ENCODE peak calls at places on chromosomes 1 and 21, in ten cellular contexts. G is H1, S is GM12878, Y is spleen, F is SK-N-SH, H is sigmoid colon, J is Panc1, R is GM23338, E is HCT116, A is esophagus muscularis mucosa. C is an unnamed sample.

GRCh38 chr1:248841702-248842395 is 3.8 kb downstream of the ZNF672 start:
- DNase-seq in G (no peak), H (no peak), R (peak), F (no peak), Y (peak), A (no peak), J (no peak), S (no peak), E (no peak), C (no peak)

GRCh38 chr1:38589036-38589435 is 270.5 kb downstream of the RRAGC start:
- DNase-seq in E (no peak), Y (no peak), S (no peak), A (no peak), H (peak), F (no peak), G (no peak), R (no peak), J (no peak), C (no peak)

GRCh38 chr1:77282187-77282865 is 507 bp downstream of the AK5 start:
- DNase-seq in F (no peak), R (peak), G (no peak), A (no peak), Y (peak), H (no peak), J (no peak), E (no peak), S (no peak), C (no peak)

GRCh38 chr1:94144836-94145235 is 23.9 kb upstream of the ABCA4 start:
- DNase-seq in F (no peak), Y (no peak), H (no peak), A (no peak), J (no peak), G (no peak), E (no peak), R (no peak), S (no peak), C (no peak)

GRCh38 chr1:205505076-205505729 is 734 bp downstream of the CDK18 start:
- DNase-seq in Y (no peak), R (peak), J (no peak), F (no peak), H (no peak), E (no peak), S (no peak), A (no peak), G (no peak), C (no peak)

GRCh38 chr1:166947398-166948043 is 27.8 kb downstream of the ILDR2 start:
- DNase-seq in F (peak), G (no peak), J (no peak), A (no peak), S (no peak), E (no peak), Y (peak), H (peak), R (peak), C (no peak)

GRCh38 chr1:116372186-116372585 is 858 bp upstream of the ATP1A1 start:
- DNase-seq in A (no peak), G (no peak), H (no peak), F (no peak), Y (no peak), S (no peak), E (no peak), R (peak), J (no peak), C (no peak)

GRCh38 chr1:160722726-160723125 is 11.1 kb upstream of the CD48 start:
- DNase-seq in A (no peak), H (no peak), S (no peak), G (no peak), E (no peak), Y (no peak), J (no peak), F (no peak), R (no peak), C (no peak)

GRCh38 chr1:212610575-212610967 is 2.0 kb downstream of the ATF3 start:
- DNase-seq in R (no peak), J (no peak), A (no peak), H (no peak), Y (no peak), F (no peak), E (no peak), S (no peak), G (no peak), C (no peak)

GRCh38 chr1:202283379-202283844 is 58.3 kb downstream of the UBE2T start:
- DNase-seq in A (no peak), J (no peak), F (peak), G (no peak), E (peak), S (no peak), H (no peak), Y (peak), R (no peak), C (no peak)

GRCh38 chr1:74650561-74650960 is 23.0 kb downstream of the ERICH3 start:
- DNase-seq in J (no peak), H (no peak), Y (no peak), R (no peak), F (no peak), E (no peak), A (no peak), S (no peak), G (no peak), C (no peak)

GRCh38 chr1:113924473-113924872 is 4.7 kb upstream of the HIPK1 start:
- DNase-seq in S (no peak), F (no peak), R (no peak), G (no peak), A (no peak), J (no peak), H (no peak), Y (no peak), E (no peak), C (no peak)

GRCh38 chr21:38797470-38797869 is 8.3 kb upstream of the ETS2 start:
- DNase-seq in A (no peak), E (peak), R (no peak), Y (no peak), H (no peak), S (no peak), G (no peak), F (peak), J (no peak), C (no peak)

GRCh38 chr1:25754421-25755195 is 45.4 kb upstream of the SELENON start:
- DNase-seq in G (no peak), S (no peak), J (no peak), F (no peak), E (no peak), Y (no peak), H (no peak), A (no peak), R (peak), C (no peak)

GRCh38 chr1:98049370-98050115 is 128.7 kb upstream of the DPYD start:
- DNase-seq in R (peak), E (no peak), G (no peak), A (no peak), F (peak), Y (no peak), H (no peak), J (no peak), S (no peak), C (no peak)

GRCh38 chr1:230072296-230072695 is 5.3 kb downstream of the GALNT2 start:
- DNase-seq in J (no peak), G (no peak), R (no peak), S (no peak), F (no peak), H (peak), Y (no peak), A (no peak), E (no peak), C (no peak)

GRCh38 chr1:11285883-11286734 is 13.1 kb downstream of the UBIAD1 start:
- DNase-seq in H (no peak), F (peak), S (no peak), Y (no peak), J (no peak), A (no peak), G (no peak), E (no peak), R (no peak), C (no peak)

GRCh38 chr1:178797590-178797989 is 72.5 kb downstream of the RALGPS2 start:
- DNase-seq in Y (no peak), H (no peak), F (no peak), G (no peak), E (no peak), R (no peak), S (no peak), A (no peak), J (no peak), C (no peak)

GRCh38 chr1:20278692-20279130 is 12.0 kb upstream of the VWA5B1 start:
- DNase-seq in J (no peak), A (no peak), Y (no peak), G (no peak), E (no peak), S (no peak), H (no peak), F (no peak), R (peak), C (no peak)

GRCh38 chr21:26445440-26445839 is 127.6 kb downstream of the CYYR1 start:
- DNase-seq in F (no peak), R (no peak), A (no peak), E (no peak), H (no peak), J (no peak), Y (no peak), S (no peak), G (no peak), C (no peak)

GRCh38 chr1:116693759-116694482 is 26.4 kb upstream of the IGSF3 start:
- DNase-seq in J (no peak), S (no peak), G (no peak), Y (no peak), H (no peak), E (no peak), R (no peak), A (no peak), F (no peak), C (no peak)

GRCh38 chr1:1703796-1704195 is 11.2 kb upstream of the SLC35E2B start:
- DNase-seq in R (no peak), Y (no peak), G (no peak), J (no peak), A (no peak), F (peak), S (no peak), E (no peak), H (peak), C (no peak)

GRCh38 chr1:230423261-230423660 is 2.9 kb downstream of the PGBD5 start:
- DNase-seq in G (no peak), F (peak), S (no peak), Y (no peak), J (no peak), R (peak), E (no peak), A (peak), H (no peak), C (peak)

GRCh38 chr1:54245501-54245900 is 45.5 kb downstream of the MRPL37 start:
- DNase-seq in G (no peak), R (no peak), S (no peak), Y (no peak), E (no peak), H (no peak), A (no peak), J (no peak), F (peak), C (no peak)

GRCh38 chr1:21906173-21907078 is 30.7 kb downstream of the HSPG2 start:
- DNase-seq in S (no peak), G (no peak), R (no peak), J (no peak), H (peak), E (no peak), F (no peak), A (peak), Y (peak), C (peak)
- H3K4me3 ChIP-seq in S (no peak), G (no peak), R (no peak), J (no peak), H (no peak), E (no peak), F (no peak), A (no peak), Y (no peak), C (no peak)

GRCh38 chr21:27703806-27704205 is 736.9 kb upstream of the ADAMTS5 start:
- DNase-seq in R (no peak), E (no peak), A (no peak), H (no peak), S (no peak), Y (no peak), G (no peak), F (no peak), J (no peak), C (no peak)

GRCh38 chr21:27700974-27701614 is 734.2 kb upstream of the ADAMTS5 start:
- DNase-seq in Y (peak), G (peak), H (peak), E (no peak), F (peak), R (peak), S (no peak), J (peak), A (no peak), C (no peak)

DNA sequence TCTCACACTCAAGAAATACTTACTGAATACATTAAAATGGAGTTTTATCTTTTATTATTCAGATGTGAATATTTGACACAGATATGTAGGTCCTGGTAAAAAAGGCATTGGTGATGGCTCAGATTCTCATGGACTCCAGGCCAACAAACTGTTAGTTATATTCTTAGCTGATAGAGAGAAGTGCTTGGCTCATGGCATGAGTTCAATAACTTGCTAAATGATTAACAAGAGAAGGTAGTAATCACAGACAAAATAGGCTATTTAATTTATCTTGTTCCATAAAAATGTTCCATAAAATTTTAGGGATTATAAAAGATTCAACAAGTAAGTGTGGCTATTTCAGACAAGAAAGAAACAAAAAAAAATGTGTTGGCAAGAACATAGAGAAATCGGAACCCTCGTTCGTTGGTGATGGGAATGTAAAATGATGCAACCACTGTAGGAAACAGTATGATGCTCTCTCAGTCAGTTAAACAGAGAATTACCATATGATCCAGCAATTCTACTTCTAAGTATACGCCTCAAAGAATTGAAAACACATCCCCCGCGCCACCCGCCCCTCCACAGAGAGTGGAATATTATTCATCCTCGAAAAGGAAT is 737.8 kb upstream of the ADAMTS5 start:
- DNase-seq in Y (no peak), R (no peak), E (no peak), H (peak), G (no peak), F (no peak), J (no peak), S (no peak), A (no peak), C (no peak)
- TF ChIP-seq POLR2AphosphoS5 in Y (no peak), R (no peak), E (no peak), H (peak), G (no peak), F (no peak), J (no peak), S (no peak), A (no peak), C (peak)

GRCh38 chr1:190376067-190376466 is 101.6 kb downstream of the BRINP3 start:
- DNase-seq in J (no peak), F (no peak), Y (no peak), H (no peak), R (no peak), A (no peak), G (no peak), S (no peak), E (no peak), C (no peak)

GRCh38 chr1:190373705-190374336 is 103.8 kb downstream of the BRINP3 start:
- DNase-seq in A (no peak), Y (no peak), H (no peak), E (peak), F (peak), S (no peak), J (peak), R (peak), G (no peak), C (no peak)

GRCh38 chr1:190377294-190377693 is 100.4 kb downstream of the BRINP3 start:
- DNase-seq in A (no peak), E (no peak), H (no peak), J (no peak), G (no peak), F (no peak), R (no peak), S (no peak), Y (no peak), C (no peak)
- H3K4me3 ChIP-seq in A (no peak), E (no peak), H (no peak), J (no peak), G (no peak), F (no peak), R (no peak), S (no peak), Y (no peak), C (no peak)

DNA sequence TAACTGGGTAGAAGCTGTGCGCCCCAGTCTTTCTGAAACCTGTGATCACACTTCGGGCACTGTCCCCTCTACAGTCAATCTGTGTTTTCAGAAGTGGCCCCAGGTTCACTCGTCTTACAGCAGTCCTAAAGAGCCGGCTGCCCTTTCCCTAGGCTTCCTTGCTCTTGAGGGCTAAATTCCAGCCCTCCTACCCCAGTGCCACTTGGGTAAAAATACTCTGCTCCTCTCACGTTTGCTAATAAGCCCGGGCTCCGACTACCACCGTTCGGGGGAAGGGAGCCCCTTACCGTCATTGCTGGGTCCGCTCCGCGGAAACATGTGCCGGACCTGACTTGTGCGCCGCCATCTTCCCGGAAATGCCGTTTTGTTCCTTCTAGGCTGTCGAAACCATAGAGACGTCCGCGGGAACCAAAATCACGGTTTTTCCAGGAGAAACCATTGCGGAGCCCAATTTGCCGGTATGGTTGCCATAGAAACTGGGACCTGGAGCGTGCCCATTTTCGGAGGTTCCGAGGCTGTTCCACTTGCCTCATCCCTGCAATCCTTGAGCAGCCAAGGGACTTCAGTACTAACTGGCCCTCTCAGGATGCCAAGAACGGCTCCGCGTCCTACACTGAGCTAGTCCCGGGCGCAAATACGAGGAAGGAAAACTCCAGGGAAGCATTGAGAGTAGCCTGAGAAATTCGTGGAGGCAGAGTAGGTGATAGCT is at the start of gene GPATCH4:
- DNase-seq in F (peak), E (peak), A (peak), R (peak), H (peak), S (no peak), J (no peak), G (no peak), Y (peak), C (no peak)
- TF ChIP-seq POLR2AphosphoS5 in F (peak), E (peak), A (peak), R (peak), H (no peak), S (peak), J (peak), G (peak), Y (peak), C (peak)

C was measured in vagina.